ENCODE peak calls at places on chromosomes 7 and 10, in four cellular contexts. V, U, W and C are unnamed samples.

GRCh38 chr7:68185641-68186040 is 1189.0 kb downstream of the TYW1 start:
- DNase-seq in V (no peak), U (no peak), W (no peak), C (no peak)

GRCh38 chr7:27147211-27148030 is at the start of gene HOXA6:
- DNase-seq in V (peak; percentile 89), U (no peak), W (no peak), C (peak; percentile 45)

GRCh38 chr7:54090652-54091213 is 451.4 kb upstream of the VSTM2A start:
- DNase-seq in V (no peak), U (no peak), W (no peak), C (no peak)

GRCh38 chr7:142602756-142603155 is 146.5 kb upstream of the PRSS1 start:
- DNase-seq in V (no peak), U (no peak), W (no peak), C (no peak)

GRCh38 chr7:48025630-48026029 is 3.3 kb downstream of the SUN3 start:
- DNase-seq in V (no peak), U (peak; percentile 18), W (peak; percentile 8), C (no peak)

GRCh38 chr7:25360471-25360870 is 132.2 kb upstream of the NPVF start:
- DNase-seq in V (no peak), U (no peak), W (no peak), C (no peak)

GRCh38 chr7:145331076-145331475 is 495.2 kb upstream of the TPK1 start:
- DNase-seq in V (no peak), U (no peak), W (no peak), C (no peak)

GRCh38 chr10:129095980-129096339 is 371.1 kb upstream of the MGMT start:
- DNase-seq in V (no peak), U (no peak), W (no peak), C (no peak)

GRCh38 chr7:19051767-19052375 is 65.6 kb downstream of the TWIST1 start:
- DNase-seq in V (peak; percentile 21), U (peak; percentile 35), W (peak; percentile 5), C (no peak)

GRCh38 chr7:140541513-140542192 is 62.3 kb upstream of the MKRN1 start:
- DNase-seq in V (peak; percentile 59), U (peak; percentile 91), W (peak; percentile 70), C (peak; percentile 80)

GRCh38 chr7:100132697-100133137 is 6.0 kb downstream of the MBLAC1 start:
- DNase-seq in V (peak; percentile 46), U (peak; percentile 74), W (peak; percentile 57), C (peak; percentile 72)

GRCh38 chr7:140260767-140261486 is 84.1 kb upstream of the KDM7A start:
- DNase-seq in V (no peak), U (no peak), W (no peak), C (no peak)

GRCh38 chr10:102651455-102652169 is 7.3 kb downstream of the TRIM8 start:
- DNase-seq in V (no peak), U (no peak), W (no peak), C (no peak)
- H3K4me3 ChIP-seq in V (no peak overlapping the region), U (no peak overlapping the region), W (no peak overlapping the region), C (no peak overlapping the region)

GRCh38 chr10:99119258-99119748 is 116.3 kb downstream of the HPSE2 start:
- DNase-seq in V (no peak), U (no peak), W (no peak), C (no peak)

GRCh38 chr10:99123851-99124250 is 111.8 kb downstream of the HPSE2 start:
- DNase-seq in V (no peak), U (no peak), W (no peak), C (no peak)

GRCh38 chr10:99125879-99126278 is 109.8 kb downstream of the HPSE2 start:
- DNase-seq in V (no peak), U (no peak), W (no peak), C (no peak)

GRCh38 chr10:99124376-99124775 is 111.3 kb downstream of the HPSE2 start:
- DNase-seq in V (no peak), U (no peak), W (no peak), C (no peak)
- H3K4me3 ChIP-seq in V (no peak overlapping the region), U (no peak overlapping the region), W (no peak overlapping the region), C (no peak overlapping the region)

DNA sequence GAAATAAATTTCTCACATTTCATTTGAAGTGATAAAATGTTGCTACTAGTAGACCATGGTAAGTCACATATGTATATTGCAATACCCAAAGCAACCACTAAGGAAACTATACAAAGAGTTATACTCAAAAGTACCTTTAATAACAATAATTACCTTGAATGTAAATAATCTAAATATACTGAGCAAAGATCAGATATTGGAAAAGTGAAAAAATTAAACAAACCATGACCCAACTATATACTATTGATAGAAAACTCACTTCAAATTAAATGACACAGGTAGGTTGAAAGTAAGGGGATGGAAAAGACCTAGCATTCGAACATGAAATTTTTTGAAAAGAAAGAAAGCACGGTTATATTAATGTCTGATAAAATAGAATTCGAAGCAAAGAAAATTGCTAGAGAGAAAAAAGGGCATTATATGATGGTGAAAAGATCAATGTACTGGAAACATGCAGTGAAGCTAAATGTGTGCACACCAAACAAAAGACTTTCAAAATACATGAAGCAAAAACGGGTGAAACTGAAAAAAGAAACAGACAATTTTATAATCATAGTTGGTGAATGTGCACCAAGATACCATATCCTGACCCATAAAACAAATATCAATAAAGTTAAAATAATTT is 29.1 kb downstream of the TFPI2 start:
- DNase-seq in V (no peak), U (no peak), W (no peak), C (no peak)
- H3K4me3 ChIP-seq in V (no peak overlapping the region), U (no peak overlapping the region), W (no peak overlapping the region), C (no peak overlapping the region)

DNA sequence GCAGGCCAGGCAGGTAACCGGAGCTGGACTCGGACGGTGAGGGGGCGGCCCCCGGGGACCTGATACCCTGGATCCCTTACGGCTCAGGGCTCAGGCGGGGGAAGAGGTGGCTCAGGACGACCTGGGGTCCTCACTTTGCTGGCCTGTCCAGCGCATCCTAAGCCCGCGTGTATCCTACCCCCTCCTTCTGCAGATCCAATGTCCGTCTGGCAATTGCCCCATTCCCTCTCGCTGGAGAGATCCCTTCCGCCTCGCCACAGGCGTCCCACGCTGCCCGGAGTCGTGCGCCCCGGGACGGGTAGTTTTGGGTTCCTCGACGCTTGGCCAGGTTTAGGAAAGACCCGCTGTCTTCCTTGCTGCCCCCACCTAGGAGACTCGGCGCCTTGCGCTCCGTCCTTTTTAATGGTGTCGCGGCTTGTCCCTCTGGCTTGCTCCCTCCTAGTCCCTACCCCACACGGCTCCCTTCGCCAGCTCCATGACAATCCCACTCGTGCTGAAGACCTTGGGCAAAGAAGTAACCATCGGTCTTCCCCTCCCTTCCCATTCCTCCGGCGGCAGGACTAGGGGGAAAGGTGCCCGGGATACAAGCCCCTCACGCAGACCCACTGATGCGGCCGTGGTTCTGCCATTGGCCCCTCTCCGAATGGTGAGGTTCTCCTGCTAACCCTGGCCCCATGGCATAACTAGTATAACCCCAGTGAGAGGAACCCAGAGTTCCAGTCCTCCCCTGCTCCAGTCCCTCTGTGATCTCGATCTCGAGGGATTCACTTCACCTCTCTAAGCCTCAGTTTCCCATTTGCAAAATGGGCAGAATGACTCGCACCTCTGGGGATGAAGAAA is 170.3 kb downstream of the UBE2H start:
- DNase-seq in V (no peak), U (no peak), W (no peak), C (no peak)
- H3K4me3 ChIP-seq in V (no peak overlapping the region), U (no peak overlapping the region), W (no peak overlapping the region), C (no peak overlapping the region)

DNA sequence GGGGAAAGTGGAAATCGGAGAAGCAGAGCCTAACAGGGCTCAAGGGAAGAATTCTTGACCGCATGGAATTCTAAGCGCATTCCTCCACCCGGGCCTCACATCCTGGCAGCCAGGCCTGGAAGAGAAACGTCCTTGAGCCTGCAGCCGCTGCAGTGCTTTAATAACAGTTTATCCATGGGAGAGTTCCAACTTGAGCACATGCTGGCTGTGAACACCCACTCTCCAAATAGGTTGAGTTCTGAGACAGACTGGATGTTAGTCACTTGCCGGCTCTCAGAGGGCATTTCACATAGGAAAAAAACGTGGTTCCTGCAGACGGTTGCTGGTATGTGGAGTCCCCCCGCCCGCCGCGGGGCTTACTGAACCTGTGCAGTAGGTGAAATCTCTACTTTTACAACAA is 61.4 kb upstream of the STEAP1B start:
- DNase-seq in V (peak; percentile 40), U (peak; percentile 78), W (peak; percentile 72), C (peak; percentile 78)
- H3K4me3 ChIP-seq in V (no peak overlapping the region), U (no peak overlapping the region), W (no peak overlapping the region), C (no peak overlapping the region)

GRCh38 chr7:44575054-44575453 is 1.3 kb upstream of the DDX56 start:
- DNase-seq in V (no peak), U (no peak), W (no peak), C (no peak)
- H3K4me3 ChIP-seq in V (no peak overlapping the region), U (no peak overlapping the region), W (no peak overlapping the region), C (no peak overlapping the region)